ENCODE peak calls at places on chromosome 6, in six cellular contexts. G, H, J, Z, Y and I are unnamed samples. For H3K27me3 and H3K36me3, the result is how much of the 10 kb centered on the place peaks cover.

GRCh38 chr6:134041093-134041492 is 11.3 kb downstream of the SLC2A12 start:
- DNase-seq in G (peak), H (peak), J (no peak), Z (peak), Y (peak), I (no peak)

GRCh38 chr6:70685494-70686180 is 18.0 kb downstream of the SMAP1 start:
- DNase-seq in G (no peak), H (no peak), J (no peak), Z (no peak), Y (peak), I (no peak)

GRCh38 chr6:33008944-33009861 is at the start of gene HLA-DOA:
- DNase-seq in G (peak), H (no peak), J (peak), Z (peak), Y (no peak), I (peak)

GRCh38 chr6:16168858-16169257 is 40.0 kb downstream of the MYLIP start:
- DNase-seq in G (peak), H (no peak), J (no peak), Z (peak), Y (peak), I (no peak)

GRCh38 chr6:79984261-79984660 is 20.2 kb upstream of the TTK start:
- DNase-seq in G (peak), H (peak), J (no peak), Z (peak), Y (peak), I (peak)

GRCh38 chr6:45625191-45625664 is 247.5 kb upstream of the SUPT3H start:
- DNase-seq in G (no peak), H (peak), J (no peak), Z (no peak), Y (peak), I (peak)

GRCh38 chr6:53828215-53828614 is 33.4 kb downstream of the LRRC1 start:
- DNase-seq in G (no peak), H (no peak), J (no peak), Z (no peak), Y (no peak), I (no peak)

GRCh38 chr6:141540207-141540606 is 592.5 kb upstream of the GJE1 start:
- DNase-seq in G (peak), H (no peak), J (no peak), Z (no peak), Y (peak), I (no peak)

GRCh38 chr6:107784669-107785068 is 39.4 kb downstream of the SCML4 start:
- DNase-seq in G (no peak), H (no peak), J (no peak), Z (no peak), Y (no peak), I (peak)

GRCh38 chr6:130075879-130076278 is 57.5 kb downstream of the L3MBTL3 start:
- DNase-seq in G (no peak), H (no peak), J (no peak), Z (no peak), Y (no peak), I (no peak)

GRCh38 chr6:15547379-15547778 is 115.4 kb downstream of the DTNBP1 start:
- DNase-seq in G (no peak), H (no peak), J (no peak), Z (peak), Y (no peak), I (no peak)

GRCh38 chr6:47094351-47094925 is 52.3 kb upstream of the ADGRF1 start:
- DNase-seq in G (no peak), H (peak), J (no peak), Z (no peak), Y (peak), I (peak)

GRCh38 chr6:104483225-104483834 is 376.4 kb downstream of the HACE1 start:
- DNase-seq in G (peak), H (no peak), J (no peak), Z (peak), Y (peak), I (no peak)

GRCh38 chr6:151765444-151765886 is 42.0 kb upstream of the ESR1 start:
- DNase-seq in G (peak), H (peak), J (no peak), Z (peak), Y (peak), I (peak)

GRCh38 chr6:104689551-104690205 is 170.0 kb downstream of the HACE1 start:
- DNase-seq in G (peak), H (peak), J (no peak), Z (peak), Y (peak), I (peak)

GRCh38 chr6:144012534-144012933 is 4.5 kb upstream of the PLAGL1 start:
- DNase-seq in G (no peak), H (peak), J (no peak), Z (no peak), Y (peak), I (no peak)

GRCh38 chr6:114783083-114783482 is 440.3 kb upstream of the HS3ST5 start:
- DNase-seq in G (no peak), H (peak), J (no peak), Z (no peak), Y (peak), I (no peak)

GRCh38 chr6:81962198-81962597 is 209.7 kb upstream of the TENT5A start:
- DNase-seq in G (no peak), H (peak), J (no peak), Z (no peak), Y (no peak), I (no peak)

GRCh38 chr6:126657556-126658129 is 317.7 kb downstream of the CENPW start:
- DNase-seq in G (peak), H (peak), J (no peak), Z (peak), Y (peak), I (no peak)

GRCh38 chr6:165889636-165890403 is 226.8 kb upstream of the PDE10A start:
- DNase-seq in G (peak), H (no peak), J (no peak), Z (peak), Y (peak), I (peak)
- H3K27me3 ChIP-seq in G (under half), H (under half), J (under half), Z (under half), Y (under half), I (under half)

DNA sequence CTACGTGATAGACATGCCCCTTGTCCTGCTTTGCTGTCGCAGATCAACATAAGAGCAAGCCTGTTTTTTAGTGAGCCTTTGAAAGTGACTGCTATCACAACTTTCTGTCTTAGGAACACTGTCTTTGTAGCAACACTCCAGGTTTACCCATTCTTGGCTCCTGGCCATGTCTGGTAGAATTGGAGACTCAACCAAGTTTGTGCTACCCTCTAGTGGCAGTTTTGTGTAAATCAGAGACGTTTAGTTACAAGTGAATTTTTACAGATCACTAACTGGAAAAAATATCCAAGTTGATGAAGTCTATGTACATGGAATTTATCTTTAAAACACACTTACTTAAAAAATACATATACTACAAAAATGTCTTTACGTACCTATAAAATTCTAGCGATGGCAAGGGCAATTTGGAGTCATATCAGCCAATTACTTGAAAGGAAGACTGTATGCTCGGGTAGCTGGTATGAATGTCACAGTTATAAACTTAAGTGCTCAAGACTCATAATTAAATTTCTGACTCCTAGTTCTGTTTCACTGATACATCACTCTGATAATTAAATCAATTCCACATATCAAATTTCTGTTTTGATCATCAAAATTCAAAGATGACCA is 101.4 kb downstream of the ADGB start:
- DNase-seq in G (peak), H (peak), J (no peak), Z (peak), Y (peak), I (peak)
- H3K4me3 ChIP-seq in G (no peak), H (no peak), J (no peak), Z (no peak), Y (no peak), I (no peak)

GRCh38 chr6:112160745-112161144 is 73.4 kb downstream of the FAM229B start:
- DNase-seq in G (no peak), H (no peak), J (no peak), Z (no peak), Y (no peak), I (no peak)
- H3K36me3 ChIP-seq in G (under half), H (under half), J (under half), Z (under half), Y (under half), I (under half)

GRCh38 chr6:41470341-41471063 is 75.7 kb upstream of the FOXP4 start:
- DNase-seq in G (no peak), H (no peak), J (no peak), Z (peak), Y (no peak), I (no peak)
- H3K27me3 ChIP-seq in G (under half), H (under half), J (under half), Z (under half), Y (under half), I (under half)

DNA sequence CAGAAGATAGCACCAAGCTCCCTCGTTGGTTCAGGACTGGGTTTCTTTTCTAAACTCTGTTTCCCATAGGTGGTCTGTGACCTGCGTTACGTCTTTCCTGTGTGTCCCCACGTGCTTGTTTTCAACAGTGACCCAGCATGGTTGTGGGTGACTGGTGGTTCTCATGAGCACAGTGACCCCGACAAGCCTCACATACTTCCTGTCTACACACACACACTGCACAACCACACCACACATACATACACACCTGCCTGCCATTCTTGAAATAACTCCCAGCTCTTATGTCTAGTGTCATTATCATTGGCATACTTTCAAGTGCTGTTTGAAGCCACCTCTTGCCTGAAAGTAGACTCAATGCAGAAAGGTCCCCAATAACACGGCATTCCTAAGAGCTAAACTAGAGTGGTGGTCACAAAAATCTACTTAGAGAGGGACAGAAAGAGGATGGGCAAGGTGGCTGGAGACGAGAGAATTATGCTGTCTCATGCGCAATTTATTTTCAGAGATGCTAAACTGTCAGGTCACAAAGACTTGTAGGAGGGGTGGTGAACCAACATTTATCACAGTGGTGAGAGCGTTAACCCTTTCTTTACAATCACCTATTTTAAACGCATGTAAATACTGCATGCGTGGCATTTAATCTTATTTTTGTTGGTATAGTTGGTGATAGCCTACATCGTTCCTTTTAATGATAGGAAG is 66.7 kb downstream of the GCNT2 start:
- DNase-seq in G (no peak), H (no peak), J (no peak), Z (no peak), Y (no peak), I (no peak)
- H3K4me3 ChIP-seq in G (no peak), H (no peak), J (no peak), Z (no peak), Y (no peak), I (no peak)

DNA sequence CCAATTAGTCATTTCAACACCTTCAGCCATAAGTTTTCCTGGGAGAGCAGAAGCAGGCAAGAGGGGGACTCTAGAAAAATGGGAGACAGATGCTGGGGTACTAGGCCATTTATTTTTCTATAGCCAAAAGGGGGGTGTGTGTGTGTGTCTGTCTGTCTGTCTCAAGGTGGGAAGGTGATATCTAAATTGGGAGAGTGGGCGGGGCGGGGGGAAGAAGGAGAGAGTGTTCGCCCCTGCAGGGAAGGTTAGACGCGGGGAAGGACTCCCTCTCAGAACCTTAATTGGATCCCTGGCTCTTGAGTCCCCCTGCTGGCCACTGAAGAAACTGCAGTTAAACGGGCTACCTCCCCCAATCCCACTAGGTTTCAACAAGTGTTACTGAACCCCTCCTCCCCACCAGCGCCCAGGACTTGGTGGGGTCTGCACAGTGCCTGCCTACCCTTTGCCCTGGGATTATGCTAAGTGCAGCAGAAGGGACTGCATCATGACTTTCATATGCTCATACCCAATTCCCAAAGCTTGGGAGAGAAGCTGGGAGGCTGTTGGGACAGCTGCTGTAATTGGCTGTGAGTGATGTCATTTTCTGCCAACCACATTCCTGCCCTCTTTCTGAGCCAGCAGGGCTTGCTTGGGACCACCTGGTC is 45.8 kb downstream of the FOXP4 start:
- DNase-seq in G (peak), H (peak), J (peak), Z (peak), Y (peak), I (peak)
- H3K36me3 ChIP-seq in G (under half), H (under half), J (under half), Z (under half), Y (under half), I (under half)

GRCh38 chr6:149963462-149964242 is at the start of gene ULBP1:
- DNase-seq in G (peak), H (peak), J (peak), Z (peak), Y (peak), I (peak)
- H3K27me3 ChIP-seq in G (under half), H (under half), J (under half), Z (under half), Y (under half), I (under half)